ENCODE peak calls at places on chromosome 9, in eight cellular contexts. X, Z, O, Q, K, B, U and S are unnamed samples.

GRCh38 chr9:116800885-116801284 is 113.8 kb downstream of the TRIM32 start:
- DNase-seq in Q (no peak), U (no peak), O (no peak), X (no peak), Z (no peak), K (peak), B (no peak), S (no peak)

GRCh38 chr9:127244609-127245601 is 19.7 kb upstream of the GARNL3 start:
- DNase-seq in B (peak), Q (peak), Z (peak), X (peak), U (peak), O (peak), K (peak), S (peak)

GRCh38 chr9:17531642-17532254 is 47.1 kb upstream of the SH3GL2 start:
- DNase-seq in Z (no peak), X (no peak), B (no peak), O (peak), K (peak), U (no peak), Q (peak), S (peak)

GRCh38 chr9:124450241-124450924 is at the start of gene ADGRD2:
- DNase-seq in Q (no peak), B (no peak), X (no peak), O (peak), Z (no peak), K (peak), U (no peak), S (no peak)

GRCh38 chr9:34119713-34120112 is 6.8 kb downstream of the DCAF12 start:
- DNase-seq in Q (no peak), X (no peak), U (no peak), Z (no peak), O (no peak), B (no peak), K (no peak), S (no peak)

GRCh38 chr9:123119566-123119965 is 86.1 kb downstream of the GPR21 start:
- DNase-seq in B (no peak), O (peak), Q (no peak), Z (no peak), K (no peak), X (no peak), U (no peak), S (peak)

GRCh38 chr9:76856016-76856415 is 49.9 kb downstream of the PRUNE2 start:
- DNase-seq in X (no peak), Q (no peak), O (no peak), K (no peak), B (no peak), Z (no peak), U (no peak), S (no peak)

GRCh38 chr9:24118170-24118569 is 292.1 kb upstream of the ELAVL2 start:
- DNase-seq in U (no peak), B (no peak), K (no peak), O (no peak), Q (no peak), Z (no peak), X (no peak), S (no peak)

GRCh38 chr9:112078432-112078831 is 96.7 kb downstream of the SUSD1 start:
- DNase-seq in U (no peak), K (no peak), Q (no peak), B (no peak), X (no peak), Z (no peak), O (no peak), S (no peak)

GRCh38 chr9:112072721-112073553 is 102.2 kb downstream of the SUSD1 start:
- DNase-seq in Q (peak), U (no peak), B (no peak), K (peak), X (no peak), Z (no peak), O (peak), S (peak)

GRCh38 chr9:112075009-112075378 is 100.1 kb downstream of the SUSD1 start:
- DNase-seq in X (no peak), U (no peak), O (no peak), K (no peak), Z (no peak), B (no peak), Q (no peak), S (no peak)

GRCh38 chr9:112076814-112077213 is 98.3 kb downstream of the SUSD1 start:
- DNase-seq in K (peak), X (no peak), Z (peak), U (no peak), Q (no peak), O (no peak), B (no peak), S (no peak)

DNA sequence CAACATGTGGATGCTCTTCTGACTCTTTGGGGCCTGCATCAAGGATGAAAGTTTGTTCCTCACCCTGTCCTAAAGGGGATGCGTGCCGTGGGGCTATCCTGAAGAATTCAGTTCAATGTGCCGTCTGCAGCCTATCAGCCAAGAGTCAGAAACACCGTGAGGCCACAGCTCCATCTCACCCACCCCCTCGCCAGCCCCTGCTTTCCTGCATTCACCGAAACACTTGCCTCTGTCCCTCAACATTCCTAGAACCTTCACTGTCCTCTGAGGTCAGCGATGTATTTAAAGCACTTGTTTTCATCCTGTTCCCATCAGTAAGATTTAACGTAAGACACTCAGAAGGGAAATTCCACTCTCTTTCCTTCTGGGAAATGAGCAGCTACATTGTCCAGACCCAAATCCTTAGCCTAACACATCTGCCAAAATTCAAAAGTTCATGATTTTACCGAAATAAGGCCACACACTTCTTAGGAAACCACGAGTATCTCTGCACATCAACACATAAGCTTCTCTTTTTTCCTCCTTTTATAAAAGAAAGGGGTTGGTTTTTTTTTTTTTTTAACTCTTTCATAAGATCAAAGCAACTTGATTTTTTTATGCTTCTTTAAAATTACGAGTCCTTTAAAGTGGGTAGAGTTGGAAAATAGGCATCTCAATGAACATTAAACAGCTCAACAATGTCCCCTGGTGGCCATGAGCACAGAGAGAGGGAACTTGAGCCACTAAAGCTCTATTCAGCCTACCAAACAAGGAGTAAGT is 100.7 kb downstream of the SUSD1 start:
- DNase-seq in O (peak), X (no peak), Q (peak), K (peak), B (peak), U (no peak), Z (peak), S (peak)
- H3K4me3 ChIP-seq in O (no peak), X (no peak), Q (no peak), K (no peak), B (peak), U (no peak), Z (no peak), S (no peak)

GRCh38 chr9:133303266-133304157 is 28.5 kb upstream of the ABO start:
- DNase-seq in O (no peak), Q (no peak), X (peak), U (no peak), B (no peak), K (no peak), Z (no peak), S (no peak)
- TF ChIP-seq CTCF in O (no peak), Q (no peak), X (no peak), U (no peak), B (no peak), K (no peak), Z (no peak), S (no peak)

DNA sequence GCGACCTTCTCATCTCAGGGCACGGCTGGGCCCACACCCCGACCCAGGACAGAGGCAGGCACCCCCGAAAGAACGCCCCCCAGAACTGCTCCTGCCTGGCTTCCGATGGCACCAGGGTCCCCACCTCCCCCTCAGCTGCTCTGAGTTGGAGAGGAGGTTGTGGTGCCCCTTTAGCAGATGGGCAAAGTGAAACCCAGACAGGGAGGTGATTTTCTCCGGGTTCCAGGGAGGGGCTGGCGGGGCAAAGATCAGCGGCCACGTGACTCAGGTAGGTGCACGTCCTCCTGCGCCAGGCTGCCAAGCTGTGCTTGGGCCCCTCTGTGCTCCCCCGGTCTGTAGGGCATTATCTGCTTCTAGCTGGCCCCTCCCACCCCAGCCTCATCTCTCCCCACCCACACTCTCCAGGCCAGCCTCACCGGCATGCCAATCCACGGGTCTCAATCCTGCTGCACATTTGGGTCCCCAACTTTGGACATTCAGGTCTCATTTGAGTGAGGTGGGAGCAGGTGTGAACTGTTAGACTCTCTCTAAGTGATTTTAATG is 85.1 kb upstream of the RAPGEF1 start:
- DNase-seq in Z (no peak), X (no peak), Q (no peak), B (no peak), K (no peak), U (no peak), O (no peak), S (no peak)
- H3K4me3 ChIP-seq in Z (no peak), X (no peak), Q (no peak), B (no peak), K (no peak), U (no peak), O (no peak), S (no peak)

GRCh38 chr9:18791074-18791473 is 241.9 kb downstream of the SAXO1 start:
- DNase-seq in Z (no peak), K (peak), B (no peak), Q (no peak), X (no peak), U (no peak), O (peak), S (no peak)
- TF ChIP-seq CTCF in Z (no peak), K (peak), B (no peak), Q (peak), X (no peak), U (no peak), O (peak), S (peak)

DNA sequence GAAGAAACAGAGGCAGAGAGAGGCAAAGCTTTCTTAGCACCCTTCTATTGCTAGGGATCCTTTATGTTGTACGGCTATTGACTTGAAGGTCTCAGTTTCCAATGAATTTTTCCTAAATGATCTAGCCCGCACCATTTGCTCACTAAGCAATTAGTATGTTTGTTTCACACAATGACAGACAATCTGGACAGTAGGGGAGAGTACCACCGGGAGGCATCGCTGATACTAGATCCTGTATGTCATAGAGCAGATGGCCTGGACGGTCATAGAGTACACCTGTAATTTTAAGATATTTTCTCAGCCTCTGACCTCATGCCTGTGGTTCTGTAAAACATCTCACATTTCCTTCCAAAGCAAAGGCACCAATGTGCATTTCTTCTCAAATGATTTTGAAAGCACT is 194.3 kb downstream of the TLE4 start:
- DNase-seq in Q (no peak), B (no peak), X (no peak), K (no peak), Z (no peak), U (no peak), O (no peak), S (no peak)
- H3K4me3 ChIP-seq in Q (no peak), B (no peak), X (no peak), K (no peak), Z (no peak), U (no peak), O (no peak), S (no peak)

GRCh38 chr9:118510711-118511110 is 806.5 kb downstream of the TLR4 start:
- DNase-seq in U (no peak), Q (no peak), B (no peak), O (no peak), X (no peak), K (no peak), Z (no peak), S (no peak)
- TF ChIP-seq CTCF in U (no peak), Q (no peak), B (no peak), O (no peak), X (no peak), K (no peak), Z (no peak), S (no peak)